ENCODE peak calls at places on chromosomes 1 and 21, in ten cellular contexts. B, R, Q, F, L, I, T, O, C and U are unnamed samples.
A peak's percentile ranks its signal among the peaks of the same experiment; 100 is the strongest.

GRCh38 chr1:221961532-221962292 is 219.8 kb upstream of the DUSP10 start:
- DNase-seq in I (peak; percentile 74), O (peak; percentile 46), F (peak; percentile 84), L (no peak), Q (peak; percentile 38), R (no peak), C (peak; percentile 8), B (peak; percentile 16), T (no peak), U (peak; percentile 9)

GRCh38 chr1:67561704-67562113 is 123.3 kb upstream of the GADD45A start:
- DNase-seq in L (peak; percentile 67), F (peak; percentile 95), B (peak; percentile 76), T (peak; percentile 95), I (peak; percentile 74), C (peak; percentile 69), R (peak; percentile 74), Q (peak; percentile 69), O (peak; percentile 72), U (peak; percentile 98)

GRCh38 chr1:1874901-1875300 is 16.0 kb downstream of the GNB1 start:
- DNase-seq in R (no peak), F (no peak), B (no peak), T (no peak), C (no peak), I (no peak), Q (no peak), L (no peak), O (no peak), U (no peak)

GRCh38 chr1:82919828-82920227 is 1079.1 kb downstream of the TTLL7 start:
- DNase-seq in T (no peak), O (no peak), Q (no peak), L (no peak), F (no peak), B (no peak), R (no peak), C (no peak), I (no peak), U (no peak)

GRCh38 chr1:232575524-232576040 is 54.4 kb downstream of the SIPA1L2 start:
- DNase-seq in R (no peak), I (no peak), O (no peak), B (no peak), L (no peak), T (no peak), F (no peak), C (no peak), Q (no peak), U (no peak)

GRCh38 chr1:180309338-180309737 is 79.3 kb downstream of the LHX4 start:
- DNase-seq in Q (no peak), T (no peak), I (peak; percentile 54), F (no peak), R (no peak), C (no peak), O (no peak), L (no peak), B (no peak), U (no peak)

GRCh38 chr1:93585059-93585966 is 96.3 kb downstream of the BCAR3 start:
- DNase-seq in O (no peak), T (peak; percentile 95), I (peak; percentile 89), C (no peak), Q (no peak), F (no peak), B (no peak), R (no peak), L (no peak), U (peak; percentile 100)

GRCh38 chr1:43930168-43930948 is 3.2 kb upstream of the ARTN start:
- DNase-seq in L (no peak), R (no peak), C (no peak), B (no peak), I (no peak), T (no peak), F (peak; percentile 49), Q (no peak), O (no peak), U (peak; percentile 29)

GRCh38 chr21:39065912-39066311 is 117.3 kb downstream of the PSMG1 start:
- DNase-seq in F (no peak), I (no peak), L (no peak), T (no peak), R (no peak), Q (no peak), B (no peak), O (no peak), C (no peak), U (no peak)

GRCh38 chr1:154869351-154870116 is 547 bp downstream of the KCNN3 start:
- DNase-seq in R (no peak), T (peak; percentile 72), L (no peak), F (no peak), I (no peak), B (no peak), Q (no peak), C (no peak), O (no peak), U (peak; percentile 33)

GRCh38 chr1:221871056-221871455 is 129.2 kb upstream of the DUSP10 start:
- DNase-seq in L (no peak), I (no peak), R (no peak), C (no peak), B (no peak), F (no peak), O (no peak), Q (no peak), T (no peak), U (no peak)

GRCh38 chr1:237713886-237714285 is 176.8 kb downstream of the ZP4 start:
- DNase-seq in O (no peak), R (no peak), L (no peak), T (no peak), F (no peak), C (no peak), B (no peak), Q (no peak), I (no peak), U (no peak)

GRCh38 chr21:44544566-44544965 is 4.6 kb upstream of the KRTAP10-1 start:
- DNase-seq in I (no peak), C (no peak), T (no peak), R (no peak), Q (no peak), L (no peak), O (no peak), F (no peak), B (no peak), U (no peak)

GRCh38 chr21:45132841-45133573 is 58.6 kb downstream of the ADARB1 start:
- DNase-seq in O (no peak), C (no peak), Q (no peak), R (no peak), T (no peak), I (no peak), B (no peak), L (no peak), F (no peak), U (no peak)

GRCh38 chr1:178310685-178311105 is 186.1 kb downstream of the CLEC20A start:
- DNase-seq in C (peak; percentile 60), B (no peak), O (peak; percentile 44), R (no peak), T (no peak), F (no peak), L (peak; percentile 13), I (peak; percentile 77), Q (no peak), U (peak; percentile 49)

GRCh38 chr1:174074757-174075156 is 52.6 kb upstream of the RC3H1 start:
- DNase-seq in C (peak; percentile 3), Q (no peak), B (no peak), R (no peak), L (peak; percentile 6), I (no peak), O (peak; percentile 11), F (no peak), T (no peak), U (no peak)

GRCh38 chr1:44249543-44249942 is 36.3 kb downstream of the DMAP1 start:
- DNase-seq in F (no peak), O (no peak), T (peak; percentile 57), C (no peak), R (no peak), B (no peak), I (no peak), L (no peak), Q (no peak), U (peak; percentile 25)